ENCODE peak calls at places on chromosomes 6 and 20, in seven cellular contexts. S is activated CD4-positive, alpha-beta T cell treated with anti-CD3 and anti-CD28 coated beads, Interleukin-2, amount 50 U/mL, for 24 hours; U is EL; A is Kasumi-1; X is nucleus accumbens; Z is ecto neural progenitor cell; C is WTC11. H is an unnamed sample.

GRCh38 chr6:107361568-107362270 is 97.6 kb downstream of the PDSS2 start:
- DNase-seq in C (no peak), X (no peak), U (peak; percentile 89), S (no peak), Z (peak; percentile 48), A (no peak), H (peak; percentile 82)

GRCh38 chr20:61805365-61805764 is 260.3 kb downstream of the TAF4 start:
- DNase-seq in U (no peak), S (no peak), Z (no peak), C (no peak), X (no peak), A (no peak), H (no peak)

GRCh38 chr6:140041571-140042332 is 667.3 kb upstream of the CITED2 start:
- DNase-seq in C (no peak), A (no peak), X (peak; percentile 1), U (no peak), S (no peak), Z (no peak), H (no peak)

GRCh38 chr20:36862857-36863668 is 12.9 kb upstream of the TLDC2 start:
- DNase-seq in U (no peak), S (no peak), Z (no peak), A (no peak), X (no peak), C (peak; percentile 31), H (no peak)

GRCh38 chr6:127300411-127300810 is 33.7 kb downstream of the RNF146 start:
- DNase-seq in Z (no peak), S (no peak), X (no peak), A (no peak), U (peak; percentile 94), C (no peak), H (peak; percentile 92)

GRCh38 chr6:141488466-141488865 is 644.3 kb upstream of the GJE1 start:
- DNase-seq in U (peak; percentile 28), A (peak; percentile 59), C (no peak), X (no peak), S (no peak), Z (no peak), H (peak; percentile 46)

GRCh38 chr20:18063676-18064075 is 6.0 kb upstream of the OVOL2 start:
- DNase-seq in X (no peak), Z (no peak), U (no peak), S (no peak), A (no peak), C (no peak), H (no peak)

GRCh38 chr20:62276448-62276847 is 26.3 kb upstream of the ADRM1 start:
- DNase-seq in X (peak; percentile 41), S (no peak), C (no peak), Z (no peak), A (no peak), U (no peak), H (no peak)

GRCh38 chr6:165052561-165053500 is 256.6 kb downstream of the C6orf118 start:
- DNase-seq in U (no peak), C (no peak), A (no peak), X (no peak), Z (no peak), S (no peak), H (no peak)

H was measured in IMR-90.